ENCODE peak calls at places on chromosomes 11 and 22, in eight cellular contexts. P, I, Z, V, C, L, D and U are unnamed samples.

GRCh38 chr11:92311616-92312449 is 87.2 kb downstream of the FAT3 start:
- DNase-seq in C (no peak), V (no peak), D (no peak), P (no peak), L (peak; percentile 27), I (no peak), Z (no peak), U (no peak)

GRCh38 chr22:29152381-29153138 is 53.1 kb upstream of the EMID1 start:
- DNase-seq in V (no peak), D (no peak), Z (no peak), L (no peak), I (no peak), C (no peak), P (no peak), U (no peak)

GRCh38 chr11:15968461-15969130 is 387.8 kb downstream of the SOX6 start:
- DNase-seq in V (no peak), D (no peak), L (no peak), I (no peak), C (no peak), P (no peak), Z (no peak), U (no peak)

GRCh38 chr22:44395116-44396005 is 82.6 kb upstream of the SHISAL1 start:
- DNase-seq in C (no peak), V (no peak), P (no peak), I (no peak), D (no peak), L (no peak), Z (no peak), U (no peak)

GRCh38 chr22:36136475-36136874 is 24.1 kb downstream of the APOL3 start:
- DNase-seq in V (no peak), P (peak; percentile 65), I (no peak), D (no peak), C (peak; percentile 80), Z (no peak), L (peak; percentile 67), U (peak; percentile 57)

GRCh38 chr11:77082838-77083552 is 16.2 kb downstream of the CAPN5 start:
- DNase-seq in I (no peak), C (peak; percentile 36), L (no peak), V (no peak), D (no peak), P (peak; percentile 50), Z (no peak), U (no peak)

GRCh38 chr22:31235076-31235475 is 23.0 kb downstream of the LIMK2 start:
- DNase-seq in D (no peak), L (no peak), Z (no peak), V (no peak), I (no peak), C (no peak), P (peak; percentile 32), U (no peak)

GRCh38 chr11:16357776-16358175 is 1.4 kb upstream of the SOX6 start:
- DNase-seq in V (no peak), C (no peak), P (no peak), L (no peak), Z (no peak), D (no peak), I (no peak), U (no peak)

GRCh38 chr11:96143016-96143670 is 199.9 kb downstream of the MAML2 start:
- DNase-seq in P (no peak), I (no peak), C (no peak), Z (no peak), D (peak; percentile 75), L (no peak), V (no peak), U (no peak)

GRCh38 chr11:92225206-92225562 is 566 bp downstream of the FAT3 start:
- DNase-seq in L (no peak), P (no peak), V (no peak), Z (no peak), C (no peak), D (no peak), I (no peak), U (no peak)

GRCh38 chr11:99640671-99641070 is 619.9 kb downstream of the CNTN5 start:
- DNase-seq in C (no peak), V (no peak), Z (no peak), P (no peak), L (no peak), I (no peak), D (no peak), U (no peak)

GRCh38 chr11:130847517-130847916 is 68.8 kb downstream of the SNX19 start:
- DNase-seq in D (peak; percentile 23), V (no peak), C (peak; percentile 54), P (peak; percentile 92), I (no peak), L (peak; percentile 89), Z (no peak), U (peak; percentile 51)

GRCh38 chr11:13663631-13664071 is 4.8 kb upstream of the FAR1 start:
- DNase-seq in P (no peak), D (no peak), I (no peak), C (peak; percentile 28), V (no peak), Z (no peak), L (peak; percentile 41), U (no peak)

GRCh38 chr11:78576549-78577097 is 2.0 kb upstream of the NARS2 start:
- DNase-seq in V (no peak), D (no peak), L (no peak), P (no peak), Z (no peak), C (no peak), I (no peak), U (no peak)

GRCh38 chr11:65576232-65576866 is 496 bp downstream of the EHBP1L1 start:
- DNase-seq in I (no peak), D (no peak), P (no peak), C (no peak), V (no peak), L (no peak), Z (no peak), U (no peak)

GRCh38 chr22:47740109-47740805 is 977.8 kb downstream of the TBC1D22A start:
- DNase-seq in V (no peak), C (no peak), L (no peak), D (no peak), P (no peak), Z (no peak), I (no peak), U (no peak)

GRCh38 chr11:18000760-18001159 is 12.1 kb downstream of the SERGEF start:
- DNase-seq in I (no peak), Z (no peak), C (no peak), P (no peak), V (no peak), D (no peak), L (no peak), U (no peak)

GRCh38 chr11:58968251-58968711 is 29.0 kb downstream of the GLYATL1 start:
- DNase-seq in V (no peak), Z (no peak), C (no peak), P (peak; percentile 11), L (no peak), D (no peak), I (no peak), U (no peak)

GRCh38 chr11:35786188-35786587 is 123.6 kb downstream of the TRIM44 start:
- DNase-seq in P (no peak), C (no peak), L (no peak), V (no peak), Z (no peak), D (no peak), I (no peak), U (no peak)

GRCh38 chr22:32765117-32765618 is 36.3 kb upstream of the TIMP3 start:
- DNase-seq in Z (no peak), C (no peak), L (no peak), I (no peak), V (no peak), P (peak; percentile 56), D (no peak), U (no peak)

GRCh38 chr11:69035959-69036340 is 12.8 kb upstream of the TPCN2 start:
- DNase-seq in D (no peak), I (peak; percentile 30), V (no peak), P (no peak), L (peak; percentile 22), Z (no peak), C (no peak), U (no peak)

GRCh38 chr22:19042285-19043110 is 79.7 kb downstream of the DGCR2 start:
- DNase-seq in V (no peak), D (no peak), I (no peak), C (no peak), P (no peak), L (no peak), Z (no peak), U (no peak)

GRCh38 chr11:120606116-120607010 is 94.8 kb downstream of the GRIK4 start:
- DNase-seq in V (no peak), Z (no peak), L (no peak), P (no peak), I (no peak), C (no peak), D (no peak), U (no peak)

GRCh38 chr11:61127991-61128390 is 25.7 kb downstream of the CD5 start:
- DNase-seq in Z (no peak), P (no peak), V (no peak), C (no peak), D (no peak), I (no peak), L (no peak), U (no peak)

GRCh38 chr11:112719736-112720525 is 241.3 kb upstream of the NCAM1 start:
- DNase-seq in I (no peak), C (no peak), D (no peak), L (no peak), P (no peak), Z (no peak), V (no peak), U (no peak)

GRCh38 chr11:129251067-129251466 is 58.9 kb upstream of the ARHGAP32 start:
- DNase-seq in V (no peak), Z (no peak), P (peak; percentile 11), L (peak; percentile 34), C (no peak), D (no peak), I (no peak), U (peak; percentile 28)